ENCODE peak calls at places on chromosome 10, in six cellular contexts. N is tibial nerve; A is PC-3; E is A673; F is H7; C is naive thymus-derived CD4-positive, alpha-beta T cell. D is an unnamed sample.

GRCh38 chr10:87842776-87843497 is 20.4 kb downstream of the KLLN start:
- DNase-seq in E (no peak), N (no peak), F (no peak), C (no peak), A (no peak), D (no peak)

GRCh38 chr10:128612631-128613030 is 486.4 kb upstream of the MKI67 start:
- DNase-seq in F (no peak), N (no peak), C (no peak), E (no peak), A (no peak), D (no peak)

GRCh38 chr10:35379226-35380137 is 43.2 kb downstream of the CCNY start:
- DNase-seq in N (peak; percentile 32), F (no peak), C (peak; percentile 39), E (peak; percentile 92), A (peak; percentile 40), D (no peak)

GRCh38 chr10:78149193-78149592 is 115.5 kb downstream of the RPS24 start:
- DNase-seq in C (no peak), A (no peak), N (no peak), E (no peak), F (no peak), D (no peak)

GRCh38 chr10:68073631-68074403 is 1.3 kb downstream of the HERC4 start:
- DNase-seq in A (peak; percentile 56), N (no peak), F (no peak), E (peak; percentile 46), C (peak; percentile 12), D (no peak)

GRCh38 chr10:102815790-102816549 is 21.2 kb downstream of the CYP17A1 start:
- DNase-seq in C (no peak), F (no peak), E (no peak), A (no peak), N (peak; percentile 69), D (no peak)

GRCh38 chr10:122207596-122207995 is 63.5 kb upstream of the BTBD16 start:
- DNase-seq in E (no peak), N (no peak), C (no peak), A (no peak), F (no peak), D (no peak)

GRCh38 chr10:117137911-117138642 is at the start of gene VAX1:
- DNase-seq in E (peak; percentile 80), C (no peak), F (peak; percentile 82), N (no peak), A (peak; percentile 30), D (no peak)

GRCh38 chr10:102673961-102674511 is 29.8 kb downstream of the TRIM8 start:
- DNase-seq in A (no peak), F (peak; percentile 72), E (peak; percentile 36), C (peak; percentile 90), N (peak; percentile 60), D (no peak)

GRCh38 chr10:93309062-93309461 is 173.1 kb downstream of the MYOF start:
- DNase-seq in E (peak; percentile 10), F (no peak), N (no peak), A (no peak), C (no peak), D (no peak)

GRCh38 chr10:5951721-5952407 is 25.5 kb downstream of the IL15RA start:
- DNase-seq in C (no peak), N (no peak), A (no peak), E (no peak), F (no peak), D (no peak)

GRCh38 chr10:71584902-71585578 is 134.5 kb downstream of the C10orf105 start:
- DNase-seq in E (no peak), N (no peak), F (no peak), C (no peak), A (no peak), D (no peak)

GRCh38 chr10:75018873-75019272 is 92.6 kb upstream of the SAMD8 start:
- DNase-seq in A (no peak), N (no peak), C (no peak), F (no peak), E (no peak), D (no peak)

GRCh38 chr10:119859422-119860258 is 13.0 kb downstream of the MCMBP start:
- DNase-seq in N (no peak), F (peak; percentile 25), C (peak; percentile 54), E (peak; percentile 53), A (peak; percentile 65), D (peak; percentile 59)

GRCh38 chr10:7412482-7413251 is 1.8 kb upstream of the SFMBT2 start:
- DNase-seq in N (no peak), A (no peak), C (peak; percentile 23), E (no peak), F (peak; percentile 77), D (no peak)

GRCh38 chr10:110268442-110268841 is 36.3 kb downstream of the SMNDC1 start:
- DNase-seq in A (no peak), N (no peak), F (no peak), C (no peak), E (no peak), D (peak; percentile 50)

GRCh38 chr10:110267246-110267645 is 37.5 kb downstream of the SMNDC1 start:
- DNase-seq in F (no peak), N (no peak), A (no peak), E (no peak), C (no peak), D (no peak)

GRCh38 chr10:110268931-110269640 is 35.6 kb downstream of the SMNDC1 start:
- DNase-seq in F (no peak), A (no peak), E (no peak), N (no peak), C (no peak), D (no peak)

GRCh38 chr10:110273474-110273873 is 31.2 kb downstream of the SMNDC1 start:
- DNase-seq in N (peak; percentile 77), A (peak; percentile 35), F (no peak), E (peak; percentile 64), C (peak; percentile 59), D (no peak)

DNA sequence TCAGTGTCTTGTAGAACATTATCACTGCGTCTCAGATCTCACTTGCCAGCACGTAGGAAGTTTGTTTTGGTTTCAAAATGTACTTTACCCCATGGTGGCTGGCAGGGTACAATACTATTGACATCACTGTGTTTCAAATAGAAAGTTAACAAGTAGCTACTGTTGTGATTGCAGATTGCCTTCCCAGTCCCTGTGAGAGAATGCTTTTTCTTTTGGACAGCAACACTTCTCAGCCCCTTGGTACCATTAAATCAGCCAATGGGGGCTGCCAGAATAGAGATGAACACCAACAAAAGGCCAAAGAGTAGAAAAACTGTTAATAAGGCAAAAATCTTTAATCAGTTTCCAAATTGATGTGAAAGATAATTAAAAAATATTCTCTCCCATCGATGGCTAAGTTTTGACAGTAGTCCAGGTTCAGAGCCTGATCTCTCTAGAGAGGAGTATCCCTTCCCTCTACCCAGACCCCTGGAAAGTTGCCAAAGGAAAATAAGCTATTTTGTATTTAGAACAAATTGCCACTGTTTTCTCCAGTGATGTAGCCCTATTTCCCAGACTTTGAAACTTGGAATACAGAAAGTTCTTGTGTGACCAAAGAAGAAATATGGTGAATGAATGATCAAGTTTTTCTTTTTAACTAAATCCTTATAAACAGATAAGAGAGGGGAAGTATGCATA is 34.9 kb downstream of the SMNDC1 start:
- DNase-seq in F (no peak), A (no peak), C (peak; percentile 52), N (peak; percentile 44), E (peak; percentile 18), D (peak; percentile 28)
- H3K4me3 ChIP-seq in F (no peak overlapping the region), A (no peak overlapping the region), C (peak overlapping the region; percentile 49), N (peak overlapping the region; percentile 30), E (peak overlapping the region; percentile 6), D (no peak overlapping the region)

DNA sequence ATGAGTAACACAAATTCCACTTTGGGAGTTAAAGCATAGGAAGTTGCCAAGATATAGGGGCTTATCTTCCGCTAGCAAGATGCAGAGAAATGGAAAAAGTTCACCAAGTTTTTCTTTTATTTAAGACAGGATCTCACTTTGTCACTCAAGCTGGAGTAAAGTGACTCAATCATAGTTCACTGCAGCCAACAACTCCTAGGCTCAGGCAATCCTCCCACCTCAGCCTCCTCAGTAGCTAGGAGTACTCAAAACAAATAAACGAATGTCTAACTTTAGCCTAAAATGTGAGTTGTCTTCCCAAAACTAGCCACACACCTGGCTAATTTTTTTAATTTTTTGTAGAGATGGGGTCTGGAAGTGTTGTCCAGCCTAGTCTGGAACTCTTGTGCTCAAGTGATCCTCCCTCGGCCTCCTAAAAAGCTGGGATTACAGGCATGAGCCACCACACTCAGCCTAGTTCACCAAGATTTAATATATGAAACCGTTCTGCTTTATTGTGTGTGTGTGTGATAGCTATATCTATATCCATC is 9.9 kb downstream of the VIM start:
- DNase-seq in N (no peak), F (no peak), C (no peak), E (no peak), A (no peak), D (no peak)
- H3K36me3 ChIP-seq in N (peaks cover 27% of the 10 kb centered on the region), F (peaks cover 23% of the 10 kb centered on the region), C (peaks cover 55% of the 10 kb centered on the region), E (peaks cover 55% of the 10 kb centered on the region), A (no peaks in the 10 kb centered on the region), D (peaks cover 14% of the 10 kb centered on the region)

DNA sequence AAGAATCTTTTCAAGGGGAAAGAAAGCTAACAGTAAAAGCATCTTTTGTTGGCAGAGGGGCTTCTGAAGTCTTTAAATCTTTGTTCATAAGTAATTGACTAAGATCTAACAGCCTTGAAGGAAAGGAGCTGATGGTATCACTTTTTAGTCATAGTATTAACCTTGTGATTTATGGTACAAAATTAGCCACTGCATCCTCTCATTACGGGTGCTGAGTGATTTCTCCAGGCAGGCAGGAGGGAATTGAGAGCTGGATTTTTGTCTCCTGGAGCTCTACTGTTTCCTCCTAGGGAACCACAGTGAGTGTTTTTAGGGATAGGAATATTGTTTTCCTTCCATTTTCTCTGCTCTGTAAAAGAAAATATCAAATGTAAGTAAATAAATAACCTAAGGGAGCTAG is 998.9 kb downstream of the LRMDA start:
- DNase-seq in A (no peak), E (no peak), C (no peak), N (no peak), F (no peak), D (no peak)
- H3K4me3 ChIP-seq in A (no peak overlapping the region), E (no peak overlapping the region), C (no peak overlapping the region), N (no peak overlapping the region), F (no peak overlapping the region), D (no peak overlapping the region)

GRCh38 chr10:113158183-113158582 is 208.1 kb downstream of the TCF7L2 start:
- DNase-seq in C (no peak), F (peak; percentile 70), E (peak; percentile 17), N (no peak), A (no peak), D (no peak)

GRCh38 chr10:113159563-113159962 is 209.5 kb downstream of the TCF7L2 start:
- DNase-seq in A (no peak), F (no peak), C (no peak), E (no peak), N (no peak), D (no peak)

GRCh38 chr10:113165643-113166042 is 215.6 kb downstream of the TCF7L2 start:
- DNase-seq in N (no peak), E (no peak), A (no peak), C (no peak), F (peak; percentile 69), D (no peak)

GRCh38 chr10:113162960-113163359 is 212.9 kb downstream of the TCF7L2 start:
- DNase-seq in E (no peak), C (no peak), N (no peak), A (no peak), F (no peak), D (no peak)

DNA sequence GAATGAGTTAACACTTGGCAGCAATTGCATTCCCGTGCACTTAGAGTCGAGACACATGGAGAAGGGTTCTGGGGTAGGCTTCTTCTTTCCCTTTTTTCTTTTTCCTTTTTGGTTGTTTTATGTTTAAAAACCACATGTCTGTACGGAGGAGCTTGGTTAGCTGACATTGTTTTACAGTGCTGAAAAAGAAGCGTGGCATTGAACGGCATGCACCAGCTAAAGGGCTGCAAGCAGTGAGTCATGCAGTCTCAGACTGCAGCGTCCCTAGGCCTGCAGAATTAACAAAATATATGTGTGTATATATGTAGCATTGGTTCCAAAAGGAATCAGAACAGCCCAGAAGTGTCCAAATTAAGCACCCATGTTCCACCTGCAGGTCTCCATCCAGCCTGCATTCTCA is 211.0 kb downstream of the TCF7L2 start:
- DNase-seq in C (no peak), N (no peak), F (no peak), E (no peak), A (no peak), D (no peak)
- H3K36me3 ChIP-seq in C (no peaks in the 10 kb centered on the region), N (peaks cover 4% of the 10 kb centered on the region), F (peaks cover 21% of the 10 kb centered on the region), E (no peaks in the 10 kb centered on the region), A (peaks cover 3% of the 10 kb centered on the region), D (no peaks in the 10 kb centered on the region)